ENCODE peak calls at places on chromosomes 12 and 14, in four cellular contexts. One of them, this sample, is unnamed.

GRCh38 chr12:16531623-16532022 is 74.3 kb downstream of the LMO3 start:
- DNase-seq in K562: no peak
- DNase-seq in HepG2: no peak
- DNase-seq in WTC11: no peak
- DNase-seq in this sample: no peak

GRCh38 chr12:14281539-14281938 is 83.9 kb upstream of the ATF7IP start:
- DNase-seq in K562: no peak
- DNase-seq in HepG2: no peak
- DNase-seq in WTC11: no peak
- DNase-seq in this sample: no peak

GRCh38 chr12:9329019-9329418 is 120.8 kb upstream of the PZP start:
- DNase-seq in WTC11: no peak
- DNase-seq in HepG2: no peak
- DNase-seq in K562: no peak
- DNase-seq in this sample: no peak

GRCh38 chr14:95666450-95666849 is 19.8 kb upstream of the TCL1B start:
- DNase-seq in K562: no peak
- DNase-seq in HepG2: no peak
- DNase-seq in WTC11: no peak
- DNase-seq in this sample: no peak

GRCh38 chr12:88416786-88417185 is 163.5 kb downstream of the KITLG start:
- DNase-seq in K562: no peak
- DNase-seq in WTC11: no peak
- DNase-seq in HepG2: no peak
- DNase-seq in this sample: no peak

GRCh38 chr14:24058260-24058950 is 6.6 kb downstream of the CARMIL3 start:
- DNase-seq in WTC11: peak
- DNase-seq in HepG2: peak
- DNase-seq in K562: no peak
- DNase-seq in this sample: peak

GRCh38 chr12:25151476-25151875 is 43.5 kb downstream of the DNAI7 start:
- DNase-seq in HepG2: no peak
- DNase-seq in WTC11: no peak
- DNase-seq in K562: no peak
- DNase-seq in this sample: peak

GRCh38 chr12:46391630-46392029 is 19.1 kb upstream of the SLC38A2 start:
- DNase-seq in WTC11: no peak
- DNase-seq in HepG2: no peak
- DNase-seq in K562: no peak
- DNase-seq in this sample: no peak

GRCh38 chr14:100586520-100587247 is 533 bp downstream of the BEGAIN start:
- DNase-seq in K562: no peak
- DNase-seq in HepG2: no peak
- DNase-seq in WTC11: peak
- DNase-seq in this sample: peak

GRCh38 chr12:2894961-2895360 is 4.3 kb downstream of the TULP3 start:
- DNase-seq in HepG2: no peak
- DNase-seq in WTC11: no peak
- DNase-seq in K562: no peak
- DNase-seq in this sample: no peak

GRCh38 chr12:123681605-123682004 is 10.7 kb downstream of the TCTN2 start:
- DNase-seq in HepG2: no peak
- DNase-seq in K562: no peak
- DNase-seq in WTC11: no peak
- DNase-seq in this sample: no peak

GRCh38 chr12:14443531-14443930 is 78.0 kb downstream of the ATF7IP start:
- DNase-seq in WTC11: no peak
- DNase-seq in K562: no peak
- DNase-seq in HepG2: no peak
- DNase-seq in this sample: no peak

GRCh38 chr12:15592934-15593333 is 196.3 kb downstream of the EPS8 start:
- DNase-seq in WTC11: no peak
- DNase-seq in HepG2: peak
- DNase-seq in K562: no peak
- DNase-seq in this sample: no peak

GRCh38 chr14:37586783-37587428 is 8.1 kb downstream of the FOXA1 start:
- DNase-seq in WTC11: no peak
- DNase-seq in HepG2: no peak
- DNase-seq in K562: no peak
- DNase-seq in this sample: no peak

GRCh38 chr14:91361236-91361811 is 56.3 kb downstream of the CCDC88C start:
- DNase-seq in WTC11: no peak
- DNase-seq in HepG2: peak
- DNase-seq in K562: no peak
- DNase-seq in this sample: no peak

GRCh38 chr12:98838282-98838681 is 193.2 kb downstream of the APAF1 start:
- DNase-seq in WTC11: peak
- DNase-seq in HepG2: no peak
- DNase-seq in K562: no peak
- DNase-seq in this sample: peak

GRCh38 chr14:104731925-104732294 is 7.9 kb downstream of the ADSS1 start:
- DNase-seq in HepG2: no peak
- DNase-seq in K562: no peak
- DNase-seq in WTC11: no peak
- DNase-seq in this sample: no peak

GRCh38 chr14:24335461-24336146 is 733 bp upstream of the ADCY4 start:
- DNase-seq in K562: no peak
- DNase-seq in WTC11: no peak
- DNase-seq in HepG2: no peak
- DNase-seq in this sample: no peak

GRCh38 chr12:64064706-64065105 is 157.4 kb downstream of the KICS2 start:
- DNase-seq in K562: no peak
- DNase-seq in HepG2: no peak
- DNase-seq in WTC11: no peak
- DNase-seq in this sample: no peak

DNA sequence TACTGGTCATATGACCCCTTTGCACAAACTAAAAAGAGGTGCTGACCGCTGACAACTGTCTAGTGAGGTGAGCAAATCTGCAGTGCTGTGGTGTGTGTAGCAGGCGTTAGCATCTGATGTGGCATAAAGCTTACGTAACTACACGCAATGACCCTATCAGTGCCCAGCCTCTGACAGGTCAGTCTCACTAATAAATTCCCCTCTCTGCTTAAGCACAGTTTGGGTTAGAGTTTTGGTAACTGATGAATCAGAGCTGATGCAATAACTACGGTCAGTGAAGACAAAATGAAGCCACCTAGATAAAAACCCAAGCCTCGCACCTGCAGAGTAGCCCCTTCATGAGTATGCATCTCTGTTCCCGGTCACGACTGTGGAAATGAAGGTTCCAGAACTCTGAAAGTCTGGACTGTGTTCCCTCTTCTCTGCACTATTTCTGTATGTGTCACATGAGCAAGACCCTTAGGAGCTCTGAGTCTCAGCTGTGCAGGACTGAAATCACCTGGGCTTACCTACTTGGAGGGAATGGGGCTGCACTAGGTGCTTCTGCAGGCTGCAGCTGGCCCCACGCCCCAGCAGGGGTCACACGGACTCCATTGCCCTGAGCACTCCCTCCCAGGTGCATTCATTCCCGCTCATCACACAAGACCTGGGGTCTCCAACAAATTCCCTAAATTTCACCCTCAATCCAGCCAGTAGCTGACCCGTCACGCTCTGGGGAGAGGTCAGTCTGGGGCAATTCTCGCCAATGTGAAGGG is 54.4 kb downstream of the RIMBP2 start:
- DNase-seq in HepG2: peak
- DNase-seq in WTC11: no peak
- DNase-seq in K562: no peak
- DNase-seq in this sample: no peak
- TF ChIP-seq ELF4 in HepG2: no peak
- TF ChIP-seq ELF4 in WTC11: no peak
- TF ChIP-seq ELF4 in K562: no peak
- TF ChIP-seq ELF4 in this sample: no peak

GRCh38 chr14:98741523-98741922 is 530.5 kb downstream of the BCL11B start:
- DNase-seq in HepG2: no peak
- DNase-seq in K562: no peak
- DNase-seq in WTC11: no peak
- DNase-seq in this sample: no peak
- TF ChIP-seq ELF4 in HepG2: no peak
- TF ChIP-seq ELF4 in K562: no peak
- TF ChIP-seq ELF4 in WTC11: no peak
- TF ChIP-seq ELF4 in this sample: no peak

GRCh38 chr14:58536975-58537374 is 100.8 kb upstream of the DACT1 start:
- DNase-seq in HepG2: no peak
- DNase-seq in K562: no peak
- DNase-seq in WTC11: no peak
- DNase-seq in this sample: no peak
- TF ChIP-seq ELF4 in HepG2: no peak
- TF ChIP-seq ELF4 in K562: no peak
- TF ChIP-seq ELF4 in WTC11: no peak
- TF ChIP-seq ELF4 in this sample: no peak

DNA sequence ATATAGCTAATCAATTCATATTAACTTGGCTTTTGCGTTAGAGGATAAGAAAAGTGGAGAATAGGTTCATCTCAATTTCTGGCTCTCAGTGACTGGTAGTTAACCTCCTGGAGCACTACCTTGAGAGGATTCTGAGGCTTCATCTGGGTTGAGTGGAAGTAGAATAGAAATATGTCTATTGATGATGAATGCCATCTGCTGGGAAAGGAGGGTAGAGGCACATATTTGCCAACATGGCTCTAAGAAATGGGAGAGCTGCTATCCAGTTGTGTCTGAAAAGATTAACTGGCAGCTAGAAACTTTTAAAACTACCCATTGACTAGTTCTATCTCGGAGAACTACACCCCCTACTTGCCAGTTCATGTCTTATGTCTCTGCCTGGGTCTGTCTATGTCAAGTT is 530.1 kb downstream of the NRXN3 start:
- DNase-seq in WTC11: no peak
- DNase-seq in K562: no peak
- DNase-seq in HepG2: no peak
- DNase-seq in this sample: no peak
- TF ChIP-seq ELF4 in WTC11: no peak
- TF ChIP-seq ELF4 in K562: no peak
- TF ChIP-seq ELF4 in HepG2: no peak
- TF ChIP-seq ELF4 in this sample: no peak